ENCODE peak calls at places on chromosomes 1 and 21, in ten cellular contexts. One of them, this sample, is unnamed.

GRCh38 chr1:108016451-108016920 is 51.5 kb upstream of the VAV3 start:
- DNase-seq in nephron progenitor cell: no peak
- DNase-seq in hippocampal formation: no peak
- DNase-seq in stimulated activated CD8-positive, alpha-beta memory T cell treated with anti-CD3 and anti-CD28 coated beads, Interleukin-4, amount 100 ng/mL, for 24 hours: no peak
- DNase-seq in CD8-positive, alpha-beta T cell: no peak
- DNase-seq in naive thymus-derived CD8-positive, alpha-beta T cell: no peak
- DNase-seq in astrocyte of the spinal cord: peak; percentile 77
- DNase-seq in T-cell: no peak
- DNase-seq in CD4-positive, alpha-beta memory T cell: no peak
- DNase-seq in neural crest cell: no peak
- DNase-seq in this sample: peak; percentile 97

GRCh38 chr1:93980881-93981280 is 71.7 kb upstream of the GCLM start:
- DNase-seq in nephron progenitor cell: no peak
- DNase-seq in hippocampal formation: no peak
- DNase-seq in stimulated activated CD8-positive, alpha-beta memory T cell treated with anti-CD3 and anti-CD28 coated beads, Interleukin-4, amount 100 ng/mL, for 24 hours: no peak
- DNase-seq in CD8-positive, alpha-beta T cell: no peak
- DNase-seq in naive thymus-derived CD8-positive, alpha-beta T cell: no peak
- DNase-seq in astrocyte of the spinal cord: peak; percentile 22
- DNase-seq in T-cell: no peak
- DNase-seq in CD4-positive, alpha-beta memory T cell: no peak
- DNase-seq in neural crest cell: no peak
- DNase-seq in this sample: peak; percentile 17

GRCh38 chr1:5649166-5649551 is 343.1 kb downstream of the NPHP4 start:
- DNase-seq in nephron progenitor cell: no peak
- DNase-seq in hippocampal formation: no peak
- DNase-seq in stimulated activated CD8-positive, alpha-beta memory T cell treated with anti-CD3 and anti-CD28 coated beads, Interleukin-4, amount 100 ng/mL, for 24 hours: no peak
- DNase-seq in CD8-positive, alpha-beta T cell: no peak
- DNase-seq in naive thymus-derived CD8-positive, alpha-beta T cell: no peak
- DNase-seq in astrocyte of the spinal cord: no peak
- DNase-seq in T-cell: no peak
- DNase-seq in CD4-positive, alpha-beta memory T cell: no peak
- DNase-seq in neural crest cell: no peak
- DNase-seq in this sample: no peak

GRCh38 chr1:28835237-28835650 is 23.3 kb downstream of the OPRD1 start:
- DNase-seq in nephron progenitor cell: no peak
- DNase-seq in hippocampal formation: no peak
- DNase-seq in stimulated activated CD8-positive, alpha-beta memory T cell treated with anti-CD3 and anti-CD28 coated beads, Interleukin-4, amount 100 ng/mL, for 24 hours: no peak
- DNase-seq in CD8-positive, alpha-beta T cell: no peak
- DNase-seq in naive thymus-derived CD8-positive, alpha-beta T cell: no peak
- DNase-seq in astrocyte of the spinal cord: no peak
- DNase-seq in T-cell: no peak
- DNase-seq in CD4-positive, alpha-beta memory T cell: no peak
- DNase-seq in neural crest cell: no peak
- DNase-seq in this sample: no peak

GRCh38 chr21:43206231-43207042 is 37.6 kb downstream of the CRYAA start:
- DNase-seq in nephron progenitor cell: no peak
- DNase-seq in hippocampal formation: no peak
- DNase-seq in stimulated activated CD8-positive, alpha-beta memory T cell treated with anti-CD3 and anti-CD28 coated beads, Interleukin-4, amount 100 ng/mL, for 24 hours: no peak
- DNase-seq in CD8-positive, alpha-beta T cell: no peak
- DNase-seq in naive thymus-derived CD8-positive, alpha-beta T cell: no peak
- DNase-seq in astrocyte of the spinal cord: no peak
- DNase-seq in T-cell: no peak
- DNase-seq in CD4-positive, alpha-beta memory T cell: no peak
- DNase-seq in neural crest cell: no peak
- DNase-seq in this sample: no peak

GRCh38 chr1:193658711-193659110 is 472.3 kb upstream of the B3GALT2 start:
- DNase-seq in nephron progenitor cell: no peak
- DNase-seq in hippocampal formation: no peak
- DNase-seq in stimulated activated CD8-positive, alpha-beta memory T cell treated with anti-CD3 and anti-CD28 coated beads, Interleukin-4, amount 100 ng/mL, for 24 hours: no peak
- DNase-seq in CD8-positive, alpha-beta T cell: no peak
- DNase-seq in naive thymus-derived CD8-positive, alpha-beta T cell: no peak
- DNase-seq in astrocyte of the spinal cord: no peak
- DNase-seq in T-cell: no peak
- DNase-seq in CD4-positive, alpha-beta memory T cell: no peak
- DNase-seq in neural crest cell: no peak
- DNase-seq in this sample: no peak

GRCh38 chr1:96362623-96363022 is 359.0 kb upstream of the PTBP2 start:
- DNase-seq in nephron progenitor cell: no peak
- DNase-seq in hippocampal formation: no peak
- DNase-seq in stimulated activated CD8-positive, alpha-beta memory T cell treated with anti-CD3 and anti-CD28 coated beads, Interleukin-4, amount 100 ng/mL, for 24 hours: no peak
- DNase-seq in CD8-positive, alpha-beta T cell: no peak
- DNase-seq in naive thymus-derived CD8-positive, alpha-beta T cell: no peak
- DNase-seq in astrocyte of the spinal cord: peak; percentile 98
- DNase-seq in T-cell: no peak
- DNase-seq in CD4-positive, alpha-beta memory T cell: no peak
- DNase-seq in neural crest cell: no peak
- DNase-seq in this sample: peak; percentile 95

GRCh38 chr1:244361764-244362473 is 89.8 kb downstream of the ADSS2 start:
- DNase-seq in nephron progenitor cell: no peak
- DNase-seq in hippocampal formation: no peak
- DNase-seq in stimulated activated CD8-positive, alpha-beta memory T cell treated with anti-CD3 and anti-CD28 coated beads, Interleukin-4, amount 100 ng/mL, for 24 hours: no peak
- DNase-seq in CD8-positive, alpha-beta T cell: no peak
- DNase-seq in naive thymus-derived CD8-positive, alpha-beta T cell: no peak
- DNase-seq in astrocyte of the spinal cord: peak; percentile 85
- DNase-seq in T-cell: no peak
- DNase-seq in CD4-positive, alpha-beta memory T cell: no peak
- DNase-seq in neural crest cell: no peak
- DNase-seq in this sample: peak; percentile 60

GRCh38 chr1:60989745-60990718 is 92.3 kb upstream of the NFIA start:
- DNase-seq in nephron progenitor cell: no peak
- DNase-seq in hippocampal formation: no peak
- DNase-seq in stimulated activated CD8-positive, alpha-beta memory T cell treated with anti-CD3 and anti-CD28 coated beads, Interleukin-4, amount 100 ng/mL, for 24 hours: no peak
- DNase-seq in CD8-positive, alpha-beta T cell: no peak
- DNase-seq in naive thymus-derived CD8-positive, alpha-beta T cell: no peak
- DNase-seq in astrocyte of the spinal cord: peak; percentile 94
- DNase-seq in T-cell: no peak
- DNase-seq in CD4-positive, alpha-beta memory T cell: no peak
- DNase-seq in neural crest cell: no peak
- DNase-seq in this sample: peak; percentile 90

GRCh38 chr1:97277891-97278662 is 556.5 kb downstream of the PTBP2 start:
- DNase-seq in nephron progenitor cell: no peak
- DNase-seq in hippocampal formation: no peak
- DNase-seq in stimulated activated CD8-positive, alpha-beta memory T cell treated with anti-CD3 and anti-CD28 coated beads, Interleukin-4, amount 100 ng/mL, for 24 hours: no peak
- DNase-seq in CD8-positive, alpha-beta T cell: no peak
- DNase-seq in naive thymus-derived CD8-positive, alpha-beta T cell: no peak
- DNase-seq in astrocyte of the spinal cord: peak; percentile 57
- DNase-seq in T-cell: no peak
- DNase-seq in CD4-positive, alpha-beta memory T cell: no peak
- DNase-seq in neural crest cell: no peak
- DNase-seq in this sample: no peak

GRCh38 chr1:59316497-59317128 is 19.7 kb downstream of the FGGY start:
- DNase-seq in nephron progenitor cell: no peak
- DNase-seq in hippocampal formation: no peak
- DNase-seq in stimulated activated CD8-positive, alpha-beta memory T cell treated with anti-CD3 and anti-CD28 coated beads, Interleukin-4, amount 100 ng/mL, for 24 hours: no peak
- DNase-seq in CD8-positive, alpha-beta T cell: no peak
- DNase-seq in naive thymus-derived CD8-positive, alpha-beta T cell: no peak
- DNase-seq in astrocyte of the spinal cord: peak; percentile 98
- DNase-seq in T-cell: no peak
- DNase-seq in CD4-positive, alpha-beta memory T cell: no peak
- DNase-seq in neural crest cell: no peak
- DNase-seq in this sample: peak; percentile 46

GRCh38 chr1:53959664-53960250 is 13.6 kb downstream of the LRRC42 start:
- DNase-seq in nephron progenitor cell: no peak
- DNase-seq in hippocampal formation: no peak
- DNase-seq in stimulated activated CD8-positive, alpha-beta memory T cell treated with anti-CD3 and anti-CD28 coated beads, Interleukin-4, amount 100 ng/mL, for 24 hours: no peak
- DNase-seq in CD8-positive, alpha-beta T cell: no peak
- DNase-seq in naive thymus-derived CD8-positive, alpha-beta T cell: peak; percentile 54
- DNase-seq in astrocyte of the spinal cord: peak; percentile 22
- DNase-seq in T-cell: peak; percentile 16
- DNase-seq in CD4-positive, alpha-beta memory T cell: peak; percentile 59
- DNase-seq in neural crest cell: no peak
- DNase-seq in this sample: peak; percentile 46

GRCh38 chr21:31084689-31085088 is 46.4 kb upstream of the KRTAP19-8 start:
- DNase-seq in nephron progenitor cell: no peak
- DNase-seq in hippocampal formation: no peak
- DNase-seq in stimulated activated CD8-positive, alpha-beta memory T cell treated with anti-CD3 and anti-CD28 coated beads, Interleukin-4, amount 100 ng/mL, for 24 hours: no peak
- DNase-seq in CD8-positive, alpha-beta T cell: no peak
- DNase-seq in naive thymus-derived CD8-positive, alpha-beta T cell: no peak
- DNase-seq in astrocyte of the spinal cord: no peak
- DNase-seq in T-cell: no peak
- DNase-seq in CD4-positive, alpha-beta memory T cell: no peak
- DNase-seq in neural crest cell: no peak
- DNase-seq in this sample: no peak

GRCh38 chr21:41235214-41235613 is 67.3 kb downstream of the BACE2 start:
- DNase-seq in nephron progenitor cell: no peak
- DNase-seq in hippocampal formation: no peak
- DNase-seq in stimulated activated CD8-positive, alpha-beta memory T cell treated with anti-CD3 and anti-CD28 coated beads, Interleukin-4, amount 100 ng/mL, for 24 hours: no peak
- DNase-seq in CD8-positive, alpha-beta T cell: no peak
- DNase-seq in naive thymus-derived CD8-positive, alpha-beta T cell: no peak
- DNase-seq in astrocyte of the spinal cord: no peak
- DNase-seq in T-cell: no peak
- DNase-seq in CD4-positive, alpha-beta memory T cell: no peak
- DNase-seq in neural crest cell: no peak
- DNase-seq in this sample: no peak

GRCh38 chr1:118101989-118102388 is 83.0 kb downstream of the SPAG17 start:
- DNase-seq in nephron progenitor cell: no peak
- DNase-seq in hippocampal formation: no peak
- DNase-seq in stimulated activated CD8-positive, alpha-beta memory T cell treated with anti-CD3 and anti-CD28 coated beads, Interleukin-4, amount 100 ng/mL, for 24 hours: no peak
- DNase-seq in CD8-positive, alpha-beta T cell: no peak
- DNase-seq in naive thymus-derived CD8-positive, alpha-beta T cell: no peak
- DNase-seq in astrocyte of the spinal cord: no peak
- DNase-seq in T-cell: no peak
- DNase-seq in CD4-positive, alpha-beta memory T cell: no peak
- DNase-seq in neural crest cell: no peak
- DNase-seq in this sample: no peak

GRCh38 chr21:37915941-37916794 is at the start of gene KCNJ6:
- DNase-seq in nephron progenitor cell: peak; percentile 88
- DNase-seq in hippocampal formation: no peak
- DNase-seq in stimulated activated CD8-positive, alpha-beta memory T cell treated with anti-CD3 and anti-CD28 coated beads, Interleukin-4, amount 100 ng/mL, for 24 hours: no peak
- DNase-seq in CD8-positive, alpha-beta T cell: no peak
- DNase-seq in naive thymus-derived CD8-positive, alpha-beta T cell: no peak
- DNase-seq in astrocyte of the spinal cord: peak; percentile 54
- DNase-seq in T-cell: no peak
- DNase-seq in CD4-positive, alpha-beta memory T cell: no peak
- DNase-seq in neural crest cell: peak; percentile 85
- DNase-seq in this sample: peak; percentile 87

GRCh38 chr1:225654688-225655508 is 2.0 kb upstream of the ENAH start:
- DNase-seq in nephron progenitor cell: no peak
- DNase-seq in hippocampal formation: no peak
- DNase-seq in stimulated activated CD8-positive, alpha-beta memory T cell treated with anti-CD3 and anti-CD28 coated beads, Interleukin-4, amount 100 ng/mL, for 24 hours: no peak
- DNase-seq in CD8-positive, alpha-beta T cell: no peak
- DNase-seq in naive thymus-derived CD8-positive, alpha-beta T cell: no peak
- DNase-seq in astrocyte of the spinal cord: no peak
- DNase-seq in T-cell: no peak
- DNase-seq in CD4-positive, alpha-beta memory T cell: no peak
- DNase-seq in neural crest cell: no peak
- DNase-seq in this sample: no peak

GRCh38 chr1:150619576-150620509 is 9.6 kb downstream of the ENSA start:
- DNase-seq in nephron progenitor cell: no peak
- DNase-seq in hippocampal formation: no peak
- DNase-seq in stimulated activated CD8-positive, alpha-beta memory T cell treated with anti-CD3 and anti-CD28 coated beads, Interleukin-4, amount 100 ng/mL, for 24 hours: no peak
- DNase-seq in CD8-positive, alpha-beta T cell: no peak
- DNase-seq in naive thymus-derived CD8-positive, alpha-beta T cell: no peak
- DNase-seq in astrocyte of the spinal cord: peak; percentile 81
- DNase-seq in T-cell: no peak
- DNase-seq in CD4-positive, alpha-beta memory T cell: no peak
- DNase-seq in neural crest cell: no peak
- DNase-seq in this sample: no peak

GRCh38 chr1:27726173-27726793 is 522 bp downstream of the FAM76A start:
- DNase-seq in nephron progenitor cell: peak; percentile 66
- DNase-seq in hippocampal formation: peak; percentile 54
- DNase-seq in stimulated activated CD8-positive, alpha-beta memory T cell treated with anti-CD3 and anti-CD28 coated beads, Interleukin-4, amount 100 ng/mL, for 24 hours: peak; percentile 29
- DNase-seq in CD8-positive, alpha-beta T cell: peak; percentile 12
- DNase-seq in naive thymus-derived CD8-positive, alpha-beta T cell: no peak
- DNase-seq in astrocyte of the spinal cord: peak; percentile 39
- DNase-seq in T-cell: peak; percentile 17
- DNase-seq in CD4-positive, alpha-beta memory T cell: no peak
- DNase-seq in neural crest cell: peak; percentile 45
- DNase-seq in this sample: peak; percentile 48

GRCh38 chr1:46603858-46604549 is at the start of gene MKNK1:
- DNase-seq in nephron progenitor cell: peak; percentile 99
- DNase-seq in hippocampal formation: peak; percentile 76
- DNase-seq in stimulated activated CD8-positive, alpha-beta memory T cell treated with anti-CD3 and anti-CD28 coated beads, Interleukin-4, amount 100 ng/mL, for 24 hours: peak; percentile 97
- DNase-seq in CD8-positive, alpha-beta T cell: peak; percentile 94
- DNase-seq in naive thymus-derived CD8-positive, alpha-beta T cell: peak; percentile 94
- DNase-seq in astrocyte of the spinal cord: peak; percentile 93
- DNase-seq in T-cell: peak; percentile 99
- DNase-seq in CD4-positive, alpha-beta memory T cell: peak; percentile 98
- DNase-seq in neural crest cell: peak; percentile 97
- DNase-seq in this sample: peak; percentile 96

GRCh38 chr1:174077755-174078490 is 55.8 kb upstream of the RC3H1 start:
- DNase-seq in nephron progenitor cell: no peak
- DNase-seq in hippocampal formation: no peak
- DNase-seq in stimulated activated CD8-positive, alpha-beta memory T cell treated with anti-CD3 and anti-CD28 coated beads, Interleukin-4, amount 100 ng/mL, for 24 hours: no peak
- DNase-seq in CD8-positive, alpha-beta T cell: no peak
- DNase-seq in naive thymus-derived CD8-positive, alpha-beta T cell: no peak
- DNase-seq in astrocyte of the spinal cord: peak; percentile 9
- DNase-seq in T-cell: no peak
- DNase-seq in CD4-positive, alpha-beta memory T cell: no peak
- DNase-seq in neural crest cell: no peak
- DNase-seq in this sample: peak; percentile 13

GRCh38 chr1:149917590-149918144 is at the start of gene SV2A:
- DNase-seq in nephron progenitor cell: peak; percentile 68
- DNase-seq in hippocampal formation: peak; percentile 71
- DNase-seq in stimulated activated CD8-positive, alpha-beta memory T cell treated with anti-CD3 and anti-CD28 coated beads, Interleukin-4, amount 100 ng/mL, for 24 hours: peak; percentile 20
- DNase-seq in CD8-positive, alpha-beta T cell: no peak
- DNase-seq in naive thymus-derived CD8-positive, alpha-beta T cell: peak; percentile 28
- DNase-seq in astrocyte of the spinal cord: peak; percentile 61
- DNase-seq in T-cell: peak; percentile 23
- DNase-seq in CD4-positive, alpha-beta memory T cell: peak; percentile 37
- DNase-seq in neural crest cell: peak; percentile 33
- DNase-seq in this sample: peak; percentile 69